ENCODE peak calls at places on chromosomes 7 and 10, in seven cellular contexts. One of them, this sample, is unnamed.

GRCh38 chr7:141785711-141786552 is 4.1 kb upstream of the TAS2R5 start:
- DNase-seq in nephron progenitor cell: peak
- DNase-seq in mucosa of gallbladder: peak
- DNase-seq in GM04504: peak
- DNase-seq in glomerular endothelial cell: peak
- DNase-seq in GOT3: no peak
- DNase-seq in pulmonary artery endothelial cell: peak
- DNase-seq in this sample: no peak

GRCh38 chr10:91758303-91759146 is 39.7 kb upstream of the TNKS2 start:
- DNase-seq in nephron progenitor cell: no peak
- DNase-seq in mucosa of gallbladder: no peak
- DNase-seq in GM04504: peak
- DNase-seq in glomerular endothelial cell: peak
- DNase-seq in GOT3: no peak
- DNase-seq in pulmonary artery endothelial cell: peak
- DNase-seq in this sample: no peak

GRCh38 chr7:51162724-51163329 is 153.8 kb downstream of the COBL start:
- DNase-seq in nephron progenitor cell: peak
- DNase-seq in mucosa of gallbladder: peak
- DNase-seq in GM04504: peak
- DNase-seq in glomerular endothelial cell: peak
- DNase-seq in GOT3: peak
- DNase-seq in pulmonary artery endothelial cell: peak
- DNase-seq in this sample: peak

GRCh38 chr7:133602291-133602690 is 349.4 kb downstream of the EXOC4 start:
- DNase-seq in nephron progenitor cell: no peak
- DNase-seq in mucosa of gallbladder: no peak
- DNase-seq in GM04504: peak
- DNase-seq in glomerular endothelial cell: no peak
- DNase-seq in GOT3: no peak
- DNase-seq in pulmonary artery endothelial cell: no peak
- DNase-seq in this sample: no peak

GRCh38 chr10:30782543-30783461 is 153.2 kb upstream of the LYZL2 start:
- DNase-seq in nephron progenitor cell: no peak
- DNase-seq in mucosa of gallbladder: no peak
- DNase-seq in GM04504: peak
- DNase-seq in glomerular endothelial cell: no peak
- DNase-seq in GOT3: no peak
- DNase-seq in pulmonary artery endothelial cell: no peak
- DNase-seq in this sample: no peak

GRCh38 chr10:91579351-91579985 is 53.4 kb downstream of the PPP1R3C start:
- DNase-seq in nephron progenitor cell: no peak
- DNase-seq in mucosa of gallbladder: no peak
- DNase-seq in GM04504: peak
- DNase-seq in glomerular endothelial cell: no peak
- DNase-seq in GOT3: no peak
- DNase-seq in pulmonary artery endothelial cell: no peak
- DNase-seq in this sample: no peak

GRCh38 chr10:130470286-130470685 is 334.1 kb downstream of the GLRX3 start:
- DNase-seq in nephron progenitor cell: no peak
- DNase-seq in mucosa of gallbladder: no peak
- DNase-seq in GM04504: no peak
- DNase-seq in glomerular endothelial cell: no peak
- DNase-seq in GOT3: no peak
- DNase-seq in pulmonary artery endothelial cell: no peak
- DNase-seq in this sample: no peak

GRCh38 chr7:140726304-140726703 is 29.8 kb downstream of the NDUFB2 start:
- DNase-seq in nephron progenitor cell: no peak
- DNase-seq in mucosa of gallbladder: no peak
- DNase-seq in GM04504: no peak
- DNase-seq in glomerular endothelial cell: no peak
- DNase-seq in GOT3: no peak
- DNase-seq in pulmonary artery endothelial cell: no peak
- DNase-seq in this sample: no peak

GRCh38 chr7:32462966-32463365 is 27.2 kb downstream of the LSM5 start:
- DNase-seq in nephron progenitor cell: no peak
- DNase-seq in mucosa of gallbladder: no peak
- DNase-seq in GM04504: no peak
- DNase-seq in glomerular endothelial cell: no peak
- DNase-seq in GOT3: no peak
- DNase-seq in pulmonary artery endothelial cell: no peak
- DNase-seq in this sample: no peak

GRCh38 chr10:71548494-71548846 is 151.8 kb downstream of the CDH23 start:
- DNase-seq in nephron progenitor cell: peak
- DNase-seq in mucosa of gallbladder: no peak
- DNase-seq in GM04504: no peak
- DNase-seq in glomerular endothelial cell: no peak
- DNase-seq in GOT3: no peak
- DNase-seq in pulmonary artery endothelial cell: no peak
- DNase-seq in this sample: no peak

GRCh38 chr7:102404005-102404861 is 8.1 kb downstream of the PRKRIP1 start:
- DNase-seq in nephron progenitor cell: peak
- DNase-seq in mucosa of gallbladder: no peak
- DNase-seq in GM04504: peak
- DNase-seq in glomerular endothelial cell: no peak
- DNase-seq in GOT3: no peak
- DNase-seq in pulmonary artery endothelial cell: peak
- DNase-seq in this sample: no peak

GRCh38 chr10:97879241-97879640 is 29.6 kb downstream of the GOLGA7B start:
- DNase-seq in nephron progenitor cell: no peak
- DNase-seq in mucosa of gallbladder: no peak
- DNase-seq in GM04504: no peak
- DNase-seq in glomerular endothelial cell: no peak
- DNase-seq in GOT3: no peak
- DNase-seq in pulmonary artery endothelial cell: no peak
- DNase-seq in this sample: no peak

GRCh38 chr10:7886056-7886455 is 67.8 kb downstream of the TAF3 start:
- DNase-seq in nephron progenitor cell: no peak
- DNase-seq in mucosa of gallbladder: no peak
- DNase-seq in GM04504: no peak
- DNase-seq in glomerular endothelial cell: no peak
- DNase-seq in GOT3: no peak
- DNase-seq in pulmonary artery endothelial cell: no peak
- DNase-seq in this sample: no peak